ENCODE peak calls at places on chromosome 21, in five cellular contexts. R is upper lobe of right lung, Y is T-helper 17 cell, N is H4, K is foreskin fibroblast. U is an unnamed sample.

GRCh38 chr21:27158967-27159366 is 192.1 kb upstream of the ADAMTS5 start:
- DNase-seq in R (no peak), Y (no peak), N (no peak), K (no peak), U (no peak)

GRCh38 chr21:38965910-38966504 is 160.3 kb downstream of the ETS2 start:
- DNase-seq in R (peak), Y (no peak), N (peak), K (no peak), U (no peak)

GRCh38 chr21:17089121-17089520 is 423.7 kb upstream of the CXADR start:
- DNase-seq in R (no peak), Y (no peak), N (no peak), K (no peak), U (no peak)

GRCh38 chr21:44418108-44418875 is 37.0 kb upstream of the LRRC3 start:
- DNase-seq in R (peak), Y (no peak), N (no peak), K (no peak), U (no peak)

GRCh38 chr21:43712268-43712942 is 6.5 kb upstream of the PDXK start:
- DNase-seq in R (peak), Y (no peak), N (peak), K (no peak), U (no peak)

GRCh38 chr21:42474043-42474831 is 21.8 kb downstream of the RSPH1 start:
- DNase-seq in R (peak), Y (no peak), N (peak), K (no peak), U (peak)

GRCh38 chr21:45379901-45380330 is 25.0 kb upstream of the COL18A1 start:
- DNase-seq in R (peak), Y (no peak), N (no peak), K (no peak), U (no peak)

GRCh38 chr21:46092811-46093667 is 4.9 kb upstream of the COL6A2 start:
- DNase-seq in R (peak), Y (no peak), N (peak), K (no peak), U (no peak)

GRCh38 chr21:28758042-28758882 is 234.4 kb downstream of the LTN1 start:
- DNase-seq in R (no peak), Y (no peak), N (no peak), K (no peak), U (no peak)

GRCh38 chr21:44434936-44435635 is 20.2 kb upstream of the LRRC3 start:
- DNase-seq in R (peak), Y (no peak), N (no peak), K (no peak), U (no peak)

GRCh38 chr21:42169758-42170157 is 49.2 kb upstream of the ABCG1 start:
- DNase-seq in R (no peak), Y (no peak), N (no peak), K (no peak), U (no peak)

GRCh38 chr21:46191257-46191685 is 7.0 kb upstream of the SPATC1L start:
- DNase-seq in R (peak), Y (no peak), N (peak), K (peak), U (no peak)

GRCh38 chr21:38989745-38990423 is 184.2 kb downstream of the ETS2 start:
- DNase-seq in R (no peak), Y (no peak), N (peak), K (peak), U (no peak)

GRCh38 chr21:15520811-15521643 is 208.8 kb upstream of the USP25 start:
- DNase-seq in R (no peak), Y (no peak), N (no peak), K (no peak), U (no peak)

GRCh38 chr21:45109831-45110492 is 35.6 kb downstream of the ADARB1 start:
- DNase-seq in R (no peak), Y (no peak), N (no peak), K (no peak), U (peak)

GRCh38 chr21:23217597-23217996 is 2219.4 kb downstream of the NCAM2 start:
- DNase-seq in R (no peak), Y (no peak), N (no peak), K (no peak), U (no peak)

GRCh38 chr21:45041351-45041805 is 33.0 kb upstream of the ADARB1 start:
- DNase-seq in R (peak), Y (no peak), N (peak), K (peak), U (no peak)

U was measured in memory B cell.